ENCODE peak calls at places on chromosomes 16 and 17, in seven cellular contexts. U, H, N, V, C, S and X are unnamed samples. For H3K4me1, the result is how much of the 10 kb centered on the place peaks cover.

GRCh38 chr16:11869657-11870228 is 18.4 kb upstream of the RSL1D1 start:
- DNase-seq in U (no peak), H (no peak), N (no peak), V (no peak), C (no peak), S (no peak), X (no peak)

GRCh38 chr17:40456396-40456951 is 13.2 kb downstream of the IGFBP4 start:
- DNase-seq in U (no peak), H (no peak), N (no peak), V (no peak), C (peak), S (no peak), X (no peak)

GRCh38 chr16:73337897-73338296 is 290.0 kb upstream of the ZFHX3 start:
- DNase-seq in U (no peak), H (no peak), N (no peak), V (no peak), C (no peak), S (no peak), X (no peak)

GRCh38 chr16:88694221-88695087 is 8.1 kb upstream of the SNAI3 start:
- DNase-seq in U (no peak), H (no peak), N (no peak), V (no peak), C (peak), S (no peak), X (no peak)

GRCh38 chr17:76912585-76912984 is 44.4 kb downstream of the MGAT5B start:
- DNase-seq in U (no peak), H (no peak), N (no peak), V (no peak), C (no peak), S (no peak), X (no peak)

GRCh38 chr16:57807968-57808528 is 5.8 kb upstream of the KIFC3 start:
- DNase-seq in U (peak), H (peak), N (no peak), V (peak), C (peak), S (peak), X (no peak)

GRCh38 chr16:67514382-67514828 is 14.2 kb upstream of the RIPOR1 start:
- DNase-seq in U (peak), H (peak), N (peak), V (peak), C (peak), S (peak), X (no peak)

GRCh38 chr17:19332371-19333131 is 30.0 kb downstream of the B9D1 start:
- DNase-seq in U (no peak), H (no peak), N (no peak), V (no peak), C (peak), S (no peak), X (no peak)

GRCh38 chr16:46607529-46607928 is 13.7 kb downstream of the SHCBP1 start:
- DNase-seq in U (no peak), H (no peak), N (no peak), V (no peak), C (no peak), S (no peak), X (no peak)

GRCh38 chr16:68539704-68540370 is 746 bp downstream of the ZFP90 start:
- DNase-seq in U (no peak), H (no peak), N (no peak), V (no peak), C (no peak), S (no peak), X (no peak)

GRCh38 chr17:76887809-76888208 is 19.6 kb downstream of the MGAT5B start:
- DNase-seq in U (no peak), H (no peak), N (no peak), V (no peak), C (no peak), S (no peak), X (no peak)

GRCh38 chr16:63346000-63346399 is 1309.8 kb upstream of the CDH8 start:
- DNase-seq in U (no peak), H (no peak), N (no peak), V (no peak), C (no peak), S (no peak), X (no peak)

GRCh38 chr16:12159672-12160071 is 183.1 kb downstream of the SNX29 start:
- DNase-seq in U (no peak), H (no peak), N (no peak), V (no peak), C (no peak), S (no peak), X (no peak)

GRCh38 chr16:17519041-17519440 is 48.3 kb upstream of the XYLT1 start:
- DNase-seq in U (no peak), H (no peak), N (no peak), V (no peak), C (no peak), S (no peak), X (no peak)

GRCh38 chr16:63981639-63982038 is 1140.2 kb downstream of the CDH11 start:
- DNase-seq in U (no peak), H (no peak), N (no peak), V (no peak), C (no peak), S (no peak), X (no peak)

GRCh38 chr16:48903054-48903453 is 293.1 kb upstream of the N4BP1 start:
- DNase-seq in U (no peak), H (no peak), N (no peak), V (no peak), C (no peak), S (no peak), X (no peak)

GRCh38 chr16:54135361-54136275 is 151.0 kb downstream of the IRX3 start:
- DNase-seq in U (no peak), H (no peak), N (no peak), V (no peak), C (no peak), S (no peak), X (no peak)

GRCh38 chr16:30104090-30104489 is 8.1 kb upstream of the YPEL3 start:
- DNase-seq in U (no peak), H (no peak), N (no peak), V (no peak), C (no peak), S (no peak), X (no peak)

GRCh38 chr17:82917656-82918345 is 78.0 kb upstream of the ZNF750 start:
- DNase-seq in U (no peak), H (no peak), N (no peak), V (no peak), C (no peak), S (no peak), X (no peak)

GRCh38 chr17:14833201-14833773 is 431.8 kb downstream of the PMP22 start:
- DNase-seq in U (no peak), H (no peak), N (no peak), V (no peak), C (no peak), S (no peak), X (no peak)

GRCh38 chr16:65740716-65741115 is 618.9 kb upstream of the CDH11 start:
- DNase-seq in U (no peak), H (no peak), N (no peak), V (no peak), C (no peak), S (no peak), X (no peak)

GRCh38 chr16:16063685-16064084 is 114.3 kb downstream of the ABCC1 start:
- DNase-seq in U (no peak), H (no peak), N (no peak), V (no peak), C (no peak), S (no peak), X (no peak)

GRCh38 chr17:61007980-61008379 is 330.3 kb downstream of the BCAS3 start:
- DNase-seq in U (no peak), H (no peak), N (no peak), V (no peak), C (no peak), S (no peak), X (no peak)

GRCh38 chr17:80922580-80923160 is 69.0 kb upstream of the CHMP6 start:
- DNase-seq in U (no peak), H (no peak), N (no peak), V (no peak), C (peak), S (no peak), X (no peak)

GRCh38 chr17:71398706-71399620 is 721.9 kb upstream of the SOX9 start:
- DNase-seq in U (no peak), H (no peak), N (no peak), V (no peak), C (no peak), S (no peak), X (no peak)

GRCh38 chr16:66928702-66929388 is 3.5 kb upstream of the RRAD start:
- DNase-seq in U (no peak), H (no peak), N (no peak), V (peak), C (no peak), S (no peak), X (no peak)

GRCh38 chr17:76866774-76867577 is 1.2 kb upstream of the MGAT5B start:
- DNase-seq in U (no peak), H (no peak), N (no peak), V (no peak), C (no peak), S (no peak), X (no peak)

GRCh38 chr17:80465316-80465974 is 11.0 kb downstream of the NPTX1 start:
- DNase-seq in U (no peak), H (no peak), N (no peak), V (no peak), C (no peak), S (no peak), X (no peak)

GRCh38 chr17:32569171-32570080 is 82.6 kb downstream of the CDK5R1 start:
- DNase-seq in U (no peak), H (no peak), N (no peak), V (no peak), C (no peak), S (no peak), X (no peak)

GRCh38 chr16:3542601-3543373 is 34.4 kb downstream of the NLRC3 start:
- DNase-seq in U (no peak), H (no peak), N (no peak), V (no peak), C (peak), S (no peak), X (no peak)

GRCh38 chr17:72254808-72255449 is 134.1 kb downstream of the SOX9 start:
- DNase-seq in U (no peak), H (no peak), N (no peak), V (no peak), C (no peak), S (no peak), X (no peak)

GRCh38 chr17:2700031-2700490 is 11.5 kb downstream of the CLUH start:
- DNase-seq in U (no peak), H (no peak), N (no peak), V (no peak), C (peak), S (no peak), X (no peak)

GRCh38 chr16:88453621-88454314 is 688 bp downstream of the ZFPM1 start:
- DNase-seq in U (no peak), H (no peak), N (no peak), V (no peak), C (no peak), S (no peak), X (no peak)

GRCh38 chr16:2954228-2954627 is 9.8 kb upstream of the KREMEN2 start:
- DNase-seq in U (no peak), H (no peak), N (no peak), V (no peak), C (no peak), S (no peak), X (no peak)

GRCh38 chr17:81923302-81924260 is 4.0 kb downstream of the MAFG start:
- DNase-seq in U (peak), H (peak), N (no peak), V (peak), C (peak), S (no peak), X (no peak)

GRCh38 chr16:8862309-8863130 is 6.3 kb downstream of the CARHSP1 start:
- DNase-seq in U (no peak), H (no peak), N (no peak), V (no peak), C (no peak), S (no peak), X (no peak)
- H3K4me1 ChIP-seq in U (half or more), H (half or more), N (half or more), V (under half), C (half or more), S (half or more), X (under half)

GRCh38 chr17:56652608-56653007 is 59.1 kb downstream of the NOG start:
- DNase-seq in U (no peak), H (no peak), N (no peak), V (no peak), C (no peak), S (no peak), X (no peak)

GRCh38 chr17:56656961-56657360 is 63.5 kb downstream of the NOG start:
- DNase-seq in U (no peak), H (no peak), N (no peak), V (no peak), C (no peak), S (no peak), X (no peak)

GRCh38 chr17:56648814-56649213 is 55.3 kb downstream of the NOG start:
- DNase-seq in U (no peak), H (no peak), N (no peak), V (no peak), C (no peak), S (no peak), X (no peak)

GRCh38 chr17:56658648-56659047 is 65.1 kb downstream of the NOG start:
- DNase-seq in U (no peak), H (no peak), N (no peak), V (no peak), C (no peak), S (no peak), X (no peak)

DNA sequence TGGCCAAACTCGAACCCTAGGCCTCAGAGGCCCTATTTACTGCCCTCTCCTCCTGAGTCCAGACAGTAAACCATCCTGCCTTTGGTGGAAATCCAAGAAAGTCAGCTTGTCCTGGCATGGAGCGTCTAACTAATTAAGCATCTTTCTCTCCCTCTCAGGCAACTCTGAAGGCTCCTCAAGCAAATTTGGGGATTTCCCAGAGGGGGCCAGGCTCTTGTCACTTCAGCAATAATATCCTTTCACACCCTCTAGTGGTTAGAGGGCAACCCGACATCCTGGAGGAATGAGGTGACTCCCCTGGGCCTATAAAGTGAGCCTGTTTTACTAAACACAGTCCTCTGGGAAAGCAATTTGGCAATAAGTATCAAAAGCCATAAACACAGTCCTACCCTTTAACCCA is 60.4 kb downstream of the NOG start:
- DNase-seq in U (no peak), H (no peak), N (no peak), V (no peak), C (no peak), S (peak), X (no peak)
- TF ChIP-seq CTCF in U (no peak), H (peak), N (peak), V (peak), C (peak), S (peak), X (no peak)

GRCh38 chr17:69646729-69647128 is 232.2 kb downstream of the MAP2K6 start:
- DNase-seq in U (no peak), H (no peak), N (no peak), V (no peak), C (no peak), S (no peak), X (no peak)

GRCh38 chr17:69638516-69638915 is 224.0 kb downstream of the MAP2K6 start:
- DNase-seq in U (no peak), H (no peak), N (no peak), V (no peak), C (no peak), S (no peak), X (no peak)

GRCh38 chr17:69640073-69640472 is 225.6 kb downstream of the MAP2K6 start:
- DNase-seq in U (no peak), H (no peak), N (no peak), V (no peak), C (no peak), S (no peak), X (no peak)

GRCh38 chr17:69639096-69639495 is 224.6 kb downstream of the MAP2K6 start:
- DNase-seq in U (no peak), H (no peak), N (no peak), V (no peak), C (no peak), S (no peak), X (no peak)

DNA sequence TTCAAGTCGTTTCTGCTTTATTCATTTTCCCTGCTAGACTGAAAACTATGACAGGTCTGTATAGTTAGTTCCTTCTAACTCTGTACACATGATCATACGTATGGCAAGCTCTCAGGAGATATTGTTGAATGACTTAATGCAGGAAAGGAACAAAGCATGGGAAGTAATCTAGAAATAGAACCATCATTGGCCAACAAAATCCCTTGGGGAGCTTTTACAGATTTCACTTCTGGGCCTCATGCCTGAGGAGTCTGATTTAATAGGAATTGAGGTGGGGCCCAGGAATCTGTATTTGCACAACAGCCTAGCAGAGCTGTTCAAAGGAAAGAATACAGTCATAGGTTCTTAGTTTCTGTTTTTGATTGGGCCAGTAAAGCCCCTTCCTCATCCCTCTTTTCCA is 229.2 kb downstream of the MAP2K6 start:
- DNase-seq in U (no peak), H (no peak), N (no peak), V (no peak), C (no peak), S (no peak), X (no peak)
- H3K27ac ChIP-seq in U (no peak), H (no peak), N (no peak), V (no peak), C (no peak), S (no peak), X (no peak)

GRCh38 chr17:50244771-50245170 is 29.5 kb upstream of the TMEM92 start:
- DNase-seq in U (no peak), H (no peak), N (no peak), V (no peak), C (no peak), S (no peak), X (no peak)

GRCh38 chr17:50248255-50248654 is 26.0 kb upstream of the TMEM92 start:
- DNase-seq in U (no peak), H (no peak), N (no peak), V (no peak), C (no peak), S (no peak), X (no peak)

GRCh38 chr17:50249887-50250286 is 24.4 kb upstream of the TMEM92 start:
- DNase-seq in U (no peak), H (no peak), N (no peak), V (no peak), C (no peak), S (no peak), X (no peak)
- H3K4me1 ChIP-seq in U (under half), H (under half), N (under half), V (under half), C (under half), S (under half), X (under half)

DNA sequence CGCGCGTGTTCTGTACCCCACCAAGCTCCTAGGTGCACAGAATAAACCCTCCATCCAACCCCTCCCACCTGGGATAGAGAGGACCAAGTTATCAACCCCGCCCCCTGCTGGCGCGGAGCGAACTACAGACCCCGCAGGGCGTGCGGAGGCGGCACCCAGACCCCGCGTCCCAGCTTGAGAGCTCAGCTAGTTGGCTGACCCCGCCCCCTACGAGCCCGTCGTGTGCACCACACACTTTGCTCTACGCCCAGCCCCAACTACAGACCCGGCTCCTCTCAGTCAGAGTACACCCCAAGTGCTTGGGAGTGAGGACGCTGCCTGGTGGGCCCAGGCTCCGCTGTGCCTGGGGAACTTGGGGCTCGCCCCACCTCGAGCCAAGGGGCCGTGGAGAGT is 1.5 kb downstream of the GRIN2A start:
- DNase-seq in U (no peak), H (no peak), N (no peak), V (peak), C (peak), S (no peak), X (no peak)
- TF ChIP-seq CTCF in U (peak), H (peak), N (peak), V (no peak), C (peak), S (no peak), X (peak)

GRCh38 chr16:252366-253337 is 18.0 kb downstream of the FAM234A start:
- DNase-seq in U (no peak), H (no peak), N (no peak), V (no peak), C (no peak), S (no peak), X (no peak)

GRCh38 chr16:259226-259625 is 16.5 kb downstream of the RGS11 start:
- DNase-seq in U (no peak), H (no peak), N (no peak), V (no peak), C (no peak), S (no peak), X (no peak)

GRCh38 chr16:254461-254860 is 19.8 kb downstream of the FAM234A start:
- DNase-seq in U (no peak), H (no peak), N (no peak), V (no peak), C (no peak), S (no peak), X (no peak)

GRCh38 chr16:253833-254232 is 19.2 kb downstream of the FAM234A start:
- DNase-seq in U (no peak), H (no peak), N (no peak), V (no peak), C (no peak), S (no peak), X (no peak)

DNA sequence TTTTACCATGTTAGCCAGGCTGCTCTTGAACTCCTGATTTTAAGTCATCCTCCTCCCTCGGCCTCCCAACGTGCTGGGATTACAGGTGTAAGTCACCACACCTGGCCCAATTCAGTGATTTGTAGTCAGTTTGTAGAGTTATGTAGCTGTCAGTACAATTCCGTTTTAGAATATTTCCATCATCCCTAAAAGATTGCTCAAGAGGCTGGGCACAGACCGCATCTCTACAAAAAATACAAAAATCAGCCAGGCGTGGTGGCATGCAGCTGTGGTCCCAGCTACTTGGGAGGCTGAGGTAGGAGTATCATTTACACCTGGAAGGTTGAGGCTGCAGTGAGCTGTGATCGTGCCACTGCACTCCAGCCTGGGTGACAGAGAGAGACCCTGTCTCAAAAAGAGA is 20.6 kb downstream of the RGS11 start:
- DNase-seq in U (no peak), H (no peak), N (no peak), V (no peak), C (no peak), S (no peak), X (no peak)
- H3K27ac ChIP-seq in U (no peak), H (no peak), N (no peak), V (no peak), C (no peak), S (no peak), X (no peak)

DNA sequence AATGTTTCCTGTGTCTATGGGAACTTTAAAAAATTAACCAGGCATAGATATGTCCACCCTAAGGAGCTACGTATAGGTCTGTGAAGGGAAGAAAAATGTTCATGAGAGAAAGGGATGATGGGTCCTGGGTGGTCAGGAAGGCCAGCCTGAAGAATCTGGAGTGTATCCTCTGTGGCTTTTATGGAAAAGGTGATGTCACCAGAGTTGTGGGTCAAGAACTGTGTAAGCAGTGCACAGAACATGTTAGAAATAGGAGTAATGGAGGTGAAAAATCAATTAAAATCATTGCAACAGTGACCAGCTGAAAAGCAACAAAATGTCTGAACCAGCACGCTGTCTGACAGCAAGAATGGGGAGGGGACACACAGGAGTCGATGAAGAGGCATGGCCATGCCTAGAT is 68.5 kb downstream of the USP31 start:
- DNase-seq in U (no peak), H (no peak), N (no peak), V (no peak), C (no peak), S (no peak), X (no peak)
- H3K4me1 ChIP-seq in U (under half), H (under half), N (under half), V (under half), C (under half), S (under half), X (under half)